ENCODE peak calls at places on chromosomes 12 and 14, in seven cellular contexts. One of them, this sample, is unnamed.

GRCh38 chr12:115946867-115947695 is 330.4 kb downstream of the MED13L start:
- DNase-seq in C1 segment of cervical spinal cord: no peak
- DNase-seq in naive thymus-derived CD8-positive, alpha-beta T cell: no peak
- DNase-seq in frontal cortex: no peak
- DNase-seq in NCI-H526 treated with DMSO at 0.1 percent for 48 hours: no peak
- DNase-seq in NCI-H774: no peak
- DNase-seq in astrocyte: no peak
- DNase-seq in this sample: no peak

GRCh38 chr12:117347588-117347987 is 13.8 kb downstream of the NOS1 start:
- DNase-seq in C1 segment of cervical spinal cord: no peak
- DNase-seq in naive thymus-derived CD8-positive, alpha-beta T cell: no peak
- DNase-seq in frontal cortex: no peak
- DNase-seq in NCI-H526 treated with DMSO at 0.1 percent for 48 hours: no peak
- DNase-seq in NCI-H774: no peak
- DNase-seq in astrocyte: no peak
- DNase-seq in this sample: no peak

GRCh38 chr12:4939418-4940023 is 29.8 kb downstream of the KCNA1 start:
- DNase-seq in C1 segment of cervical spinal cord: no peak
- DNase-seq in naive thymus-derived CD8-positive, alpha-beta T cell: no peak
- DNase-seq in frontal cortex: no peak
- DNase-seq in NCI-H526 treated with DMSO at 0.1 percent for 48 hours: no peak
- DNase-seq in NCI-H774: peak; percentile 82
- DNase-seq in astrocyte: no peak
- DNase-seq in this sample: no peak

GRCh38 chr14:29806124-29806517 is 121.5 kb downstream of the PRKD1 start:
- DNase-seq in C1 segment of cervical spinal cord: no peak
- DNase-seq in naive thymus-derived CD8-positive, alpha-beta T cell: no peak
- DNase-seq in frontal cortex: no peak
- DNase-seq in NCI-H526 treated with DMSO at 0.1 percent for 48 hours: no peak
- DNase-seq in NCI-H774: no peak
- DNase-seq in astrocyte: no peak
- DNase-seq in this sample: no peak

GRCh38 chr14:101950516-101951215 is 13.7 kb upstream of the DYNC1H1 start:
- DNase-seq in C1 segment of cervical spinal cord: no peak
- DNase-seq in naive thymus-derived CD8-positive, alpha-beta T cell: no peak
- DNase-seq in frontal cortex: no peak
- DNase-seq in NCI-H526 treated with DMSO at 0.1 percent for 48 hours: no peak
- DNase-seq in NCI-H774: no peak
- DNase-seq in astrocyte: no peak
- DNase-seq in this sample: no peak

GRCh38 chr12:119036878-119037493 is 55.6 kb downstream of the SRRM4 start:
- DNase-seq in C1 segment of cervical spinal cord: no peak
- DNase-seq in naive thymus-derived CD8-positive, alpha-beta T cell: no peak
- DNase-seq in frontal cortex: no peak
- DNase-seq in NCI-H526 treated with DMSO at 0.1 percent for 48 hours: no peak
- DNase-seq in NCI-H774: peak; percentile 56
- DNase-seq in astrocyte: no peak
- DNase-seq in this sample: no peak

GRCh38 chr14:37278673-37279538 is 81.2 kb downstream of the MIPOL1 start:
- DNase-seq in C1 segment of cervical spinal cord: no peak
- DNase-seq in naive thymus-derived CD8-positive, alpha-beta T cell: no peak
- DNase-seq in frontal cortex: no peak
- DNase-seq in NCI-H526 treated with DMSO at 0.1 percent for 48 hours: peak; percentile 24
- DNase-seq in NCI-H774: peak; percentile 60
- DNase-seq in astrocyte: no peak
- DNase-seq in this sample: no peak

GRCh38 chr14:103121846-103122577 is 1.2 kb upstream of the TNFAIP2 start:
- DNase-seq in C1 segment of cervical spinal cord: no peak
- DNase-seq in naive thymus-derived CD8-positive, alpha-beta T cell: no peak
- DNase-seq in frontal cortex: no peak
- DNase-seq in NCI-H526 treated with DMSO at 0.1 percent for 48 hours: peak; percentile 78
- DNase-seq in NCI-H774: peak; percentile 95
- DNase-seq in astrocyte: peak; percentile 66
- DNase-seq in this sample: no peak

GRCh38 chr12:90854136-90854689 is 100.8 kb downstream of the CCER1 start:
- DNase-seq in C1 segment of cervical spinal cord: no peak
- DNase-seq in naive thymus-derived CD8-positive, alpha-beta T cell: peak; percentile 4
- DNase-seq in frontal cortex: no peak
- DNase-seq in NCI-H526 treated with DMSO at 0.1 percent for 48 hours: peak; percentile 47
- DNase-seq in NCI-H774: peak; percentile 48
- DNase-seq in astrocyte: peak; percentile 20
- DNase-seq in this sample: no peak

GRCh38 chr14:80315681-80316080 is 104.4 kb upstream of the DIO2 start:
- DNase-seq in C1 segment of cervical spinal cord: no peak
- DNase-seq in naive thymus-derived CD8-positive, alpha-beta T cell: no peak
- DNase-seq in frontal cortex: no peak
- DNase-seq in NCI-H526 treated with DMSO at 0.1 percent for 48 hours: no peak
- DNase-seq in NCI-H774: no peak
- DNase-seq in astrocyte: peak; percentile 64
- DNase-seq in this sample: no peak

GRCh38 chr12:41485203-41485602 is 297.1 kb downstream of the PDZRN4 start:
- DNase-seq in C1 segment of cervical spinal cord: no peak
- DNase-seq in naive thymus-derived CD8-positive, alpha-beta T cell: no peak
- DNase-seq in frontal cortex: no peak
- DNase-seq in NCI-H526 treated with DMSO at 0.1 percent for 48 hours: no peak
- DNase-seq in NCI-H774: no peak
- DNase-seq in astrocyte: no peak
- DNase-seq in this sample: no peak

GRCh38 chr14:70707138-70708038 is 65.7 kb downstream of the TTC9 start:
- DNase-seq in C1 segment of cervical spinal cord: no peak
- DNase-seq in naive thymus-derived CD8-positive, alpha-beta T cell: no peak
- DNase-seq in frontal cortex: no peak
- DNase-seq in NCI-H526 treated with DMSO at 0.1 percent for 48 hours: no peak
- DNase-seq in NCI-H774: no peak
- DNase-seq in astrocyte: peak; percentile 84
- DNase-seq in this sample: no peak

GRCh38 chr14:67137744-67138371 is 51.4 kb upstream of the GARIN2 start:
- DNase-seq in C1 segment of cervical spinal cord: no peak
- DNase-seq in naive thymus-derived CD8-positive, alpha-beta T cell: no peak
- DNase-seq in frontal cortex: no peak
- DNase-seq in NCI-H526 treated with DMSO at 0.1 percent for 48 hours: peak; percentile 2
- DNase-seq in NCI-H774: no peak
- DNase-seq in astrocyte: peak; percentile 12
- DNase-seq in this sample: no peak

GRCh38 chr12:30622509-30622908 is 73.2 kb downstream of the IPO8 start:
- DNase-seq in C1 segment of cervical spinal cord: no peak
- DNase-seq in naive thymus-derived CD8-positive, alpha-beta T cell: no peak
- DNase-seq in frontal cortex: no peak
- DNase-seq in NCI-H526 treated with DMSO at 0.1 percent for 48 hours: no peak
- DNase-seq in NCI-H774: no peak
- DNase-seq in astrocyte: peak; percentile 61
- DNase-seq in this sample: no peak

GRCh38 chr12:57780284-57780897 is 2.2 kb upstream of the TSFM start:
- DNase-seq in C1 segment of cervical spinal cord: no peak
- DNase-seq in naive thymus-derived CD8-positive, alpha-beta T cell: no peak
- DNase-seq in frontal cortex: no peak
- DNase-seq in NCI-H526 treated with DMSO at 0.1 percent for 48 hours: no peak
- DNase-seq in NCI-H774: no peak
- DNase-seq in astrocyte: no peak
- DNase-seq in this sample: no peak

GRCh38 chr14:21978184-21978998 is 304.8 kb upstream of the OR4E1 start:
- DNase-seq in C1 segment of cervical spinal cord: peak; percentile 1
- DNase-seq in naive thymus-derived CD8-positive, alpha-beta T cell: peak; percentile 53
- DNase-seq in frontal cortex: no peak
- DNase-seq in NCI-H526 treated with DMSO at 0.1 percent for 48 hours: no peak
- DNase-seq in NCI-H774: no peak
- DNase-seq in astrocyte: no peak
- DNase-seq in this sample: peak; percentile 2

GRCh38 chr14:39060818-39061437 is 42.1 kb downstream of the SEC23A start:
- DNase-seq in C1 segment of cervical spinal cord: no peak
- DNase-seq in naive thymus-derived CD8-positive, alpha-beta T cell: no peak
- DNase-seq in frontal cortex: no peak
- DNase-seq in NCI-H526 treated with DMSO at 0.1 percent for 48 hours: no peak
- DNase-seq in NCI-H774: no peak
- DNase-seq in astrocyte: no peak
- DNase-seq in this sample: no peak

GRCh38 chr12:77354766-77355362 is 289.5 kb upstream of the E2F7 start:
- DNase-seq in C1 segment of cervical spinal cord: no peak
- DNase-seq in naive thymus-derived CD8-positive, alpha-beta T cell: no peak
- DNase-seq in frontal cortex: no peak
- DNase-seq in NCI-H526 treated with DMSO at 0.1 percent for 48 hours: no peak
- DNase-seq in NCI-H774: no peak
- DNase-seq in astrocyte: peak; percentile 25
- DNase-seq in this sample: no peak

GRCh38 chr12:2959194-2959507 is at the start of gene TEAD4:
- DNase-seq in C1 segment of cervical spinal cord: no peak
- DNase-seq in naive thymus-derived CD8-positive, alpha-beta T cell: no peak
- DNase-seq in frontal cortex: peak; percentile 73
- DNase-seq in NCI-H526 treated with DMSO at 0.1 percent for 48 hours: peak; percentile 45
- DNase-seq in NCI-H774: peak; percentile 71
- DNase-seq in astrocyte: peak; percentile 67
- DNase-seq in this sample: no peak

GRCh38 chr14:58466459-58466858 is 38.9 kb downstream of the KIAA0586 start:
- DNase-seq in C1 segment of cervical spinal cord: no peak
- DNase-seq in naive thymus-derived CD8-positive, alpha-beta T cell: no peak
- DNase-seq in frontal cortex: no peak
- DNase-seq in NCI-H526 treated with DMSO at 0.1 percent for 48 hours: no peak
- DNase-seq in NCI-H774: no peak
- DNase-seq in astrocyte: no peak
- DNase-seq in this sample: no peak

GRCh38 chr12:52912711-52913423 is 8.0 kb upstream of the KRT8 start:
- DNase-seq in C1 segment of cervical spinal cord: no peak
- DNase-seq in naive thymus-derived CD8-positive, alpha-beta T cell: no peak
- DNase-seq in frontal cortex: no peak
- DNase-seq in NCI-H526 treated with DMSO at 0.1 percent for 48 hours: no peak
- DNase-seq in NCI-H774: no peak
- DNase-seq in astrocyte: no peak
- DNase-seq in this sample: no peak